ENCODE peak calls at places on chromosomes 2 and 18, in four cellular contexts. One of them, this sample, is unnamed.

GRCh38 chr2:69577467-69578200 is 65.9 kb downstream of the AAK1 start:
- DNase-seq in Panc1: no peak
- DNase-seq in lower lobe of right lung: no peak
- DNase-seq in kidney: no peak
- DNase-seq in this sample: no peak

GRCh38 chr2:185222311-185222710 is 516.3 kb upstream of the FSIP2 start:
- DNase-seq in Panc1: no peak
- DNase-seq in lower lobe of right lung: no peak
- DNase-seq in kidney: no peak
- DNase-seq in this sample: no peak

GRCh38 chr2:28545590-28546195 is 49.8 kb downstream of the PLB1 start:
- DNase-seq in Panc1: no peak
- DNase-seq in lower lobe of right lung: no peak
- DNase-seq in kidney: no peak
- DNase-seq in this sample: no peak

GRCh38 chr2:43464546-43464945 is 131.3 kb downstream of the THADA start:
- DNase-seq in Panc1: no peak
- DNase-seq in lower lobe of right lung: no peak
- DNase-seq in kidney: no peak
- DNase-seq in this sample: no peak

GRCh38 chr2:156765450-156765849 is 329.3 kb downstream of the GPD2 start:
- DNase-seq in Panc1: no peak
- DNase-seq in lower lobe of right lung: no peak
- DNase-seq in kidney: no peak
- DNase-seq in this sample: no peak

GRCh38 chr2:232518844-232519243 is 1.3 kb upstream of the PRSS56 start:
- DNase-seq in Panc1: no peak
- DNase-seq in lower lobe of right lung: no peak
- DNase-seq in kidney: no peak
- DNase-seq in this sample: no peak

GRCh38 chr2:112474844-112475486 is 7.0 kb upstream of the TTL start:
- DNase-seq in Panc1: no peak
- DNase-seq in lower lobe of right lung: no peak
- DNase-seq in kidney: no peak
- DNase-seq in this sample: no peak

GRCh38 chr2:45329045-45329677 is 281.9 kb downstream of the SRBD1 start:
- DNase-seq in Panc1: no peak
- DNase-seq in lower lobe of right lung: no peak
- DNase-seq in kidney: no peak
- DNase-seq in this sample: no peak

GRCh38 chr2:168030862-168031624 is 216.4 kb downstream of the STK39 start:
- DNase-seq in Panc1: no peak
- DNase-seq in lower lobe of right lung: no peak
- DNase-seq in kidney: no peak
- DNase-seq in this sample: no peak

GRCh38 chr2:231926761-231927565 is 767 bp upstream of the NPPC start:
- DNase-seq in Panc1: no peak
- DNase-seq in lower lobe of right lung: peak
- DNase-seq in kidney: peak
- DNase-seq in this sample: no peak

GRCh38 chr2:18209934-18210639 is 331.6 kb downstream of the KCNS3 start:
- DNase-seq in Panc1: no peak
- DNase-seq in lower lobe of right lung: no peak
- DNase-seq in kidney: no peak
- DNase-seq in this sample: no peak

GRCh38 chr2:203656522-203657287 is 49.7 kb upstream of the CD28 start:
- DNase-seq in Panc1: no peak
- DNase-seq in lower lobe of right lung: peak
- DNase-seq in kidney: no peak
- DNase-seq in this sample: no peak

GRCh38 chr2:101781326-101781725 is 83.8 kb downstream of the MAP4K4 start:
- DNase-seq in Panc1: no peak
- DNase-seq in lower lobe of right lung: no peak
- DNase-seq in kidney: no peak
- DNase-seq in this sample: no peak

GRCh38 chr2:179861027-179861776 is at the start of gene ZNF385B:
- DNase-seq in Panc1: no peak
- DNase-seq in lower lobe of right lung: peak
- DNase-seq in kidney: peak
- DNase-seq in this sample: no peak

GRCh38 chr18:10003281-10003680 is 89.5 kb downstream of the VAPA start:
- DNase-seq in Panc1: no peak
- DNase-seq in lower lobe of right lung: no peak
- DNase-seq in kidney: no peak
- DNase-seq in this sample: no peak

GRCh38 chr18:49876536-49876935 is 63.2 kb upstream of the ACAA2 start:
- DNase-seq in Panc1: no peak
- DNase-seq in lower lobe of right lung: no peak
- DNase-seq in kidney: no peak
- DNase-seq in this sample: no peak
- TF ChIP-seq CTCF in Panc1: no peak
- TF ChIP-seq CTCF in lower lobe of right lung: no peak
- TF ChIP-seq CTCF in kidney: no peak
- TF ChIP-seq CTCF in this sample: no peak

GRCh38 chr18:32261003-32261402 is 71.2 kb downstream of the MEP1B start:
- DNase-seq in Panc1: no peak
- DNase-seq in lower lobe of right lung: no peak
- DNase-seq in kidney: no peak
- DNase-seq in this sample: no peak
- TF ChIP-seq CTCF in Panc1: peak
- TF ChIP-seq CTCF in lower lobe of right lung: no peak
- TF ChIP-seq CTCF in kidney: no peak
- TF ChIP-seq CTCF in this sample: no peak

GRCh38 chr18:37282386-37283037 is 283.1 kb downstream of the CELF4 start:
- DNase-seq in Panc1: no peak
- DNase-seq in lower lobe of right lung: no peak
- DNase-seq in kidney: no peak
- DNase-seq in this sample: no peak
- TF ChIP-seq CTCF in Panc1: no peak
- TF ChIP-seq CTCF in lower lobe of right lung: no peak
- TF ChIP-seq CTCF in kidney: peak
- TF ChIP-seq CTCF in this sample: no peak

GRCh38 chr18:13452448-13452811 is 233.9 kb downstream of the LDLRAD4 start:
- DNase-seq in Panc1: no peak
- DNase-seq in lower lobe of right lung: no peak
- DNase-seq in kidney: no peak
- DNase-seq in this sample: no peak
- TF ChIP-seq CTCF in Panc1: no peak
- TF ChIP-seq CTCF in lower lobe of right lung: no peak
- TF ChIP-seq CTCF in kidney: no peak
- TF ChIP-seq CTCF in this sample: no peak

DNA sequence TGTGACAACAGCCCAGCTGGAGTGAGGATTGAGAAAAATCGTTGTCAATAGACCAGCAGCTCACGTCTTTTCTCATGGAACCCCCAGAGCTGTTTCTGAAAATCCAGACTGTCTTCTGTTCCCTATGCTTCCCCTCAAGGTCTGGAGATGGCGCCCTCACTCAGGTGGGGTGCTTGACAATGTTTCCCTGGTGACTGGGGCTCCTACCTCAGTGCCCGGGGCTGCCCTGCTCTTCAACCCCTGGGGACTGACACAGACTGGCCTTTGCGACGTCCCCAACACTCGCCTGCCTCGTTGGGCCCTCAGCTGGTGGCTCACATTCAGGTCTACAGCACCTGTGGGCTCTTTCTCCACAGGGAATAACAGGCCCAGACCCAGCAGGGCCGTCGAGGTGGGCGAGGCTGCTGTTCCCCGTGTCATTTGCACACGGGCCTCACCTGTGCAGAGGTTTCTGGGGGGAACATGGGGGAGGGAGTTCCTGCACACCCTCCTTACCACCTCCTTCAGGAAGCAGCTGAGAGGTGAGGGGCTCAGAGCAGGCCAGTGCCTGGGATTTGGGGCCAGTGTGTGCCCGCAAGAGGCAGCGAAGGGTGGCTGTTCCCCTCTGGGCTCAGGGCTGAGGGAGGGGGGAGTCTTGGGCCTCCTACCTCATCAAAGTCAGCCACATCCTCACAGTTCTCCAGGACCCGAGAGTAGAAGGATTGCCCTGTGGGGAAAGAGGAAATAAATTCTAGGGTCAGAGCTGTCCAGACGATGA is 59.3 kb upstream of the OTOF start:
- DNase-seq in Panc1: no peak
- DNase-seq in lower lobe of right lung: no peak
- DNase-seq in kidney: no peak
- DNase-seq in this sample: no peak
- TF ChIP-seq CTCF in Panc1: no peak
- TF ChIP-seq CTCF in lower lobe of right lung: no peak
- TF ChIP-seq CTCF in kidney: no peak
- TF ChIP-seq CTCF in this sample: no peak

DNA sequence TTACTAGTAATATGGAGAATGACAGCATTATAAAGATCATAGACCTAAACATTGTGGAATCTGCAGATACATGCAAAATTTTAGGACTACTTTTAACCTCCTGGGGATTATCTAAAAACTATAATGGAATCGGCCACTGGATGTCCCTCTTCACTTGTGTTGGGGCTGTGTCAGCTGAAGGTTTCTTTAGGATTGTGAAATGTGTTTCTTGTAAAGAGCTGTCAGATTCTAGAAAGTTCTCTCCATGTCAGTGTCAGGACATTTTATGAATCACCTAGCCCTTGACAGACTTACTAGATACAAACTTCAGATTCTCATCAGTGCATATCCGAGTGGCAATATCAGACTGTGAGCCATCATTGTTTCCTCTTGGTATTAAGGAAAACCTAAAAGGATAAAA is 107.2 kb downstream of the CPS1 start:
- DNase-seq in Panc1: no peak
- DNase-seq in lower lobe of right lung: no peak
- DNase-seq in kidney: no peak
- DNase-seq in this sample: no peak
- TF ChIP-seq CTCF in Panc1: peak
- TF ChIP-seq CTCF in lower lobe of right lung: no peak
- TF ChIP-seq CTCF in kidney: no peak
- TF ChIP-seq CTCF in this sample: no peak

This sample was measured in omental fat pad.